ENCODE peak calls at places on chromosomes 7 and 10, in eight cellular contexts. One of them, this sample, is unnamed.

GRCh38 chr10:68171539-68172080 is 60.3 kb downstream of the ATOH7 start:
- DNase-seq in K562: no peak
- DNase-seq in Calu3: no peak
- DNase-seq in BJ: no peak
- DNase-seq in left ventricle myocardium inferior: no peak
- DNase-seq in neural progenitor cell: no peak
- DNase-seq in brain microvascular endothelial cell: no peak
- DNase-seq in CD8-positive, alpha-beta T cell: no peak
- DNase-seq in this sample: no peak

GRCh38 chr7:111827863-111828504 is 265.7 kb upstream of the IMMP2L start:
- DNase-seq in BJ: no peak
- DNase-seq in neural progenitor cell: no peak
- DNase-seq in brain microvascular endothelial cell: peak; percentile 65
- DNase-seq in K562: no peak
- DNase-seq in Calu3: no peak
- DNase-seq in left ventricle myocardium inferior: no peak
- DNase-seq in CD8-positive, alpha-beta T cell: no peak
- DNase-seq in this sample: no peak

GRCh38 chr7:155467846-155468821 is 10.2 kb downstream of the EN2 start:
- DNase-seq in CD8-positive, alpha-beta T cell: no peak
- DNase-seq in brain microvascular endothelial cell: no peak
- DNase-seq in neural progenitor cell: peak; percentile 74
- DNase-seq in left ventricle myocardium inferior: no peak
- DNase-seq in BJ: no peak
- DNase-seq in K562: no peak
- DNase-seq in Calu3: peak; percentile 27
- DNase-seq in this sample: no peak

GRCh38 chr10:59098811-59099452 is 77.5 kb upstream of the PHYHIPL start:
- DNase-seq in neural progenitor cell: no peak
- DNase-seq in CD8-positive, alpha-beta T cell: no peak
- DNase-seq in BJ: peak; percentile 5
- DNase-seq in Calu3: no peak
- DNase-seq in brain microvascular endothelial cell: no peak
- DNase-seq in K562: no peak
- DNase-seq in left ventricle myocardium inferior: no peak
- DNase-seq in this sample: no peak

GRCh38 chr10:76902949-76903348 is 734.7 kb downstream of the KCNMA1 start:
- DNase-seq in BJ: no peak
- DNase-seq in neural progenitor cell: peak; percentile 82
- DNase-seq in CD8-positive, alpha-beta T cell: no peak
- DNase-seq in K562: peak; percentile 34
- DNase-seq in Calu3: peak; percentile 48
- DNase-seq in brain microvascular endothelial cell: no peak
- DNase-seq in left ventricle myocardium inferior: peak; percentile 67
- DNase-seq in this sample: peak; percentile 44

GRCh38 chr7:25597881-25598456 is 369.7 kb upstream of the NPVF start:
- DNase-seq in neural progenitor cell: no peak
- DNase-seq in BJ: no peak
- DNase-seq in brain microvascular endothelial cell: no peak
- DNase-seq in left ventricle myocardium inferior: no peak
- DNase-seq in K562: no peak
- DNase-seq in CD8-positive, alpha-beta T cell: no peak
- DNase-seq in Calu3: peak; percentile 4
- DNase-seq in this sample: no peak

GRCh38 chr7:98930921-98931320 is 52.6 kb downstream of the TRRAP start:
- DNase-seq in BJ: no peak
- DNase-seq in left ventricle myocardium inferior: no peak
- DNase-seq in brain microvascular endothelial cell: peak; percentile 14
- DNase-seq in CD8-positive, alpha-beta T cell: no peak
- DNase-seq in K562: no peak
- DNase-seq in neural progenitor cell: no peak
- DNase-seq in Calu3: no peak
- DNase-seq in this sample: no peak

GRCh38 chr10:28180654-28181053 is 122.2 kb downstream of the MPP7 start:
- DNase-seq in Calu3: no peak
- DNase-seq in brain microvascular endothelial cell: peak; percentile 22
- DNase-seq in K562: no peak
- DNase-seq in left ventricle myocardium inferior: no peak
- DNase-seq in neural progenitor cell: no peak
- DNase-seq in CD8-positive, alpha-beta T cell: no peak
- DNase-seq in BJ: no peak
- DNase-seq in this sample: no peak

GRCh38 chr10:99276848-99277486 is 41.3 kb upstream of the HPSE2 start:
- DNase-seq in left ventricle myocardium inferior: no peak
- DNase-seq in BJ: no peak
- DNase-seq in neural progenitor cell: peak; percentile 45
- DNase-seq in CD8-positive, alpha-beta T cell: no peak
- DNase-seq in brain microvascular endothelial cell: peak; percentile 9
- DNase-seq in K562: peak; percentile 11
- DNase-seq in Calu3: no peak
- DNase-seq in this sample: no peak

GRCh38 chr7:77199008-77199966 is at the start of gene FGL2:
- DNase-seq in K562: no peak
- DNase-seq in BJ: peak; percentile 6
- DNase-seq in Calu3: no peak
- DNase-seq in neural progenitor cell: peak; percentile 74
- DNase-seq in left ventricle myocardium inferior: peak; percentile 59
- DNase-seq in CD8-positive, alpha-beta T cell: no peak
- DNase-seq in brain microvascular endothelial cell: peak; percentile 32
- DNase-seq in this sample: no peak

GRCh38 chr7:19268737-19269136 is 123.5 kb upstream of the FERD3L start:
- DNase-seq in Calu3: no peak
- DNase-seq in BJ: no peak
- DNase-seq in K562: no peak
- DNase-seq in CD8-positive, alpha-beta T cell: no peak
- DNase-seq in neural progenitor cell: no peak
- DNase-seq in brain microvascular endothelial cell: no peak
- DNase-seq in left ventricle myocardium inferior: no peak
- DNase-seq in this sample: no peak

GRCh38 chr7:130667593-130668257 is 823 bp downstream of the COPG2 start:
- DNase-seq in Calu3: no peak
- DNase-seq in BJ: no peak
- DNase-seq in CD8-positive, alpha-beta T cell: no peak
- DNase-seq in left ventricle myocardium inferior: no peak
- DNase-seq in neural progenitor cell: no peak
- DNase-seq in brain microvascular endothelial cell: no peak
- DNase-seq in K562: peak; percentile 21
- DNase-seq in this sample: no peak

GRCh38 chr7:6489612-6490011 is 41.9 kb upstream of the DAGLB start:
- DNase-seq in BJ: no peak
- DNase-seq in left ventricle myocardium inferior: no peak
- DNase-seq in Calu3: no peak
- DNase-seq in brain microvascular endothelial cell: no peak
- DNase-seq in K562: no peak
- DNase-seq in CD8-positive, alpha-beta T cell: no peak
- DNase-seq in neural progenitor cell: no peak
- DNase-seq in this sample: no peak
- TF ChIP-seq CTCF in BJ: no peak
- TF ChIP-seq CTCF in left ventricle myocardium inferior: no peak
- TF ChIP-seq CTCF in Calu3: no peak
- TF ChIP-seq CTCF in brain microvascular endothelial cell: peak; percentile 11
- TF ChIP-seq CTCF in K562: no peak
- TF ChIP-seq CTCF in CD8-positive, alpha-beta T cell: no peak
- TF ChIP-seq CTCF in neural progenitor cell: no peak
- TF ChIP-seq CTCF in this sample: peak; percentile 23

DNA sequence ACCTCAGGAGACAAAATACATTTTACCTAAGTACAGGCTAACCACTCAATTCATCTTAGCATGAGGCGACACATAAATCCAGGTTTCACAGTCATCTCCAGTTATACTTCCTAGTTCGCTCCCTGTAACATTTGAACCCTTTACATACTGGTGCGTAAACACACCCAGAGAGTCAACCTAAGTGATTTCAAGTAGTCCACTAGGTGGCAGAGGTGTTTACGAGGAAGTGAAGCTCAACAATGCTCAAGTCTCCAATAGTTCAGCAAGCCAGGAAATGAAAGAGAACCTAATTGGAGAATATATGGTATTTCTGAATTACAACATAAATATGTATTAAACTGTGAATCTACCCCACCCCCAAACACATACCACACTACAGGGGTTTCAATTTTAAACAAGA is 76.3 kb upstream of the ABCB5 start:
- DNase-seq in BJ: no peak
- DNase-seq in left ventricle myocardium inferior: no peak
- DNase-seq in neural progenitor cell: peak; percentile 20
- DNase-seq in brain microvascular endothelial cell: no peak
- DNase-seq in K562: peak; percentile 10
- DNase-seq in Calu3: no peak
- DNase-seq in CD8-positive, alpha-beta T cell: no peak
- DNase-seq in this sample: no peak
- TF ChIP-seq CTCF in BJ: no peak
- TF ChIP-seq CTCF in left ventricle myocardium inferior: peak; percentile 27
- TF ChIP-seq CTCF in neural progenitor cell: peak; percentile 40
- TF ChIP-seq CTCF in brain microvascular endothelial cell: peak; percentile 48
- TF ChIP-seq CTCF in K562: peak; percentile 37
- TF ChIP-seq CTCF in Calu3: no peak
- TF ChIP-seq CTCF in CD8-positive, alpha-beta T cell: no peak
- TF ChIP-seq CTCF in this sample: peak; percentile 36

DNA sequence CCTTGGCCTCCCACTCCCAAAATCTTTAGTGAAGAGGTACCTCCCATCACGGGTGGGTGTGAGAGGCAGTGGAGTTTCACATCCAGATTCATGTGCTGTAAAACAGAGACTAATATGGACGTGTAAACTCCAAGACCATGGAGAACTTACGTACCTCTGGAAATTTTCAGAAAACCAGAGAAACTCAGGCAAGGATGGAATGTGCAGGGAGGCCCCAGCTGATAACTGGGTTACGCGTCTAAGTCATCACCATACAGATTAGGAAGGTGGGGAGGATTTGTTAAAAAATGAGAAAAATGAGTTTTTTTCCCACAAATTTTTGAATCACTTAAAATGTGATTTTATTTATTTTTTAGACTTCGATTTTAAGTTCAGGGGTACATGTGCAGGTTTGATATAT is 16.3 kb upstream of the STN1 start:
- DNase-seq in K562: no peak
- DNase-seq in BJ: no peak
- DNase-seq in CD8-positive, alpha-beta T cell: no peak
- DNase-seq in brain microvascular endothelial cell: no peak
- DNase-seq in left ventricle myocardium inferior: no peak
- DNase-seq in neural progenitor cell: no peak
- DNase-seq in Calu3: no peak
- DNase-seq in this sample: no peak
- TF ChIP-seq CTCF in K562: no peak
- TF ChIP-seq CTCF in BJ: no peak
- TF ChIP-seq CTCF in CD8-positive, alpha-beta T cell: no peak
- TF ChIP-seq CTCF in brain microvascular endothelial cell: no peak
- TF ChIP-seq CTCF in left ventricle myocardium inferior: no peak
- TF ChIP-seq CTCF in neural progenitor cell: no peak
- TF ChIP-seq CTCF in Calu3: no peak
- TF ChIP-seq CTCF in this sample: no peak

DNA sequence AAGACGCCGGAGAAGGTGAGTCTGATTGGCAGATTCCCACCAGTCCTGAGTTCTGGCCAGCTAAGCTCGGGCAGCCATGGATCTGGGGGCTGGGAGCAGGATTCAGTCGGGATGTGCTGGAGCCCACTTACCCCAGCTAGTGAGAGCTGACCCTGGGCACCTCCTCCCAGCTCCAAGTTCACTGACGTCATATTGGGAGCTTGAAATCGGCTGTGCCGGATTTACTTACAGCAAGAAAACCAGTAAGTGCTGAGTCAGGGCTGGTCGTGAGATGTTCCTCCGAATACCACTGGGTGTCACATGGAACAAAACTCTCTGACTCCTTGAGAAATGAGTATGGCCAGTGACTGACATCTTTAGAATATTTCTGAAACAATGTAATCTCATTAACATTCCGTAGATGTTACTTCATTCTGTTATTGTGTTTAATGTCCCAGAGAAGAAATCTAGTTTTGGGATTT is 621.2 kb downstream of the SDK1 start:
- DNase-seq in K562: peak; percentile 37
- DNase-seq in CD8-positive, alpha-beta T cell: no peak
- DNase-seq in left ventricle myocardium inferior: peak; percentile 25
- DNase-seq in Calu3: peak; percentile 67
- DNase-seq in neural progenitor cell: peak; percentile 43
- DNase-seq in brain microvascular endothelial cell: peak; percentile 99
- DNase-seq in BJ: no peak
- DNase-seq in this sample: peak; percentile 23
- TF ChIP-seq CTCF in K562: peak; percentile 40
- TF ChIP-seq CTCF in CD8-positive, alpha-beta T cell: no peak
- TF ChIP-seq CTCF in left ventricle myocardium inferior: peak; percentile 41
- TF ChIP-seq CTCF in Calu3: peak; percentile 44
- TF ChIP-seq CTCF in neural progenitor cell: peak; percentile 36
- TF ChIP-seq CTCF in brain microvascular endothelial cell: peak; percentile 58
- TF ChIP-seq CTCF in BJ: no peak
- TF ChIP-seq CTCF in this sample: peak; percentile 57